ENCODE peak calls at places on chromosomes 3 and 15, in eight cellular contexts. X is mesenchymal stem cell; O is left cardiac atrium; W is endothelial cell; U is activated naive CD8-positive, alpha-beta T cell treated with anti-CD3 and anti-CD28 coated beads, Interleukin-2, amount 50 U/mL, for 16 hours; E is adrenal gland; H is activated CD4-positive, alpha-beta memory T cell treated with anti-CD3 and anti-CD28 coated beads for 36 hours; Y is NT2/D1. N is an unnamed sample.
A peak's percentile ranks its signal among the peaks of the same experiment; 100 is the strongest.

GRCh38 chr15:96253137-96253747 is 77.3 kb upstream of the NR2F2 start:
- DNase-seq in X (no peak), O (no peak), W (no peak), U (no peak), E (no peak), H (no peak), Y (no peak), N (no peak)

GRCh38 chr3:177545964-177546363 is 348.7 kb upstream of the TBL1XR1 start:
- DNase-seq in X (no peak), O (no peak), W (no peak), U (no peak), E (no peak), H (no peak), Y (no peak), N (no peak)

GRCh38 chr3:83946554-83946953 is 1012.2 kb upstream of the CADM2 start:
- DNase-seq in X (no peak), O (no peak), W (no peak), U (no peak), E (no peak), H (no peak), Y (no peak), N (no peak)

GRCh38 chr3:195001961-195002861 is 268.7 kb downstream of the XXYLT1 start:
- DNase-seq in X (peak; percentile 41), O (peak; percentile 57), W (peak; percentile 58), U (no peak), E (peak; percentile 68), H (peak; percentile 36), Y (peak; percentile 40), N (peak; percentile 34)

GRCh38 chr3:127102587-127102986 is 90.3 kb upstream of the PRR23E start:
- DNase-seq in X (no peak), O (no peak), W (no peak), U (no peak), E (no peak), H (no peak), Y (no peak), N (no peak)

GRCh38 chr3:151351216-151351615 is 21.9 kb upstream of the P2RY13 start:
- DNase-seq in X (peak; percentile 26), O (no peak), W (no peak), U (no peak), E (no peak), H (no peak), Y (no peak), N (no peak)

GRCh38 chr3:44860117-44860516 is 1.6 kb upstream of the TMEM42 start:
- DNase-seq in X (no peak), O (no peak), W (no peak), U (no peak), E (no peak), H (no peak), Y (no peak), N (no peak)

GRCh38 chr15:94080416-94080815 is 150.9 kb upstream of the MCTP2 start:
- DNase-seq in X (no peak), O (peak; percentile 67), W (no peak), U (no peak), E (no peak), H (peak; percentile 13), Y (peak; percentile 22), N (peak; percentile 49)

GRCh38 chr15:67253517-67254237 is 784 bp downstream of the AAGAB start:
- DNase-seq in X (peak; percentile 42), O (no peak), W (no peak), U (no peak), E (no peak), H (no peak), Y (no peak), N (peak; percentile 5)

GRCh38 chr3:58164199-58164879 is 46.4 kb downstream of the DNASE1L3 start:
- DNase-seq in X (no peak), O (peak; percentile 78), W (no peak), U (no peak), E (peak; percentile 66), H (no peak), Y (no peak), N (no peak)

GRCh38 chr3:155742339-155742980 is 2.4 kb downstream of the PLCH1 start:
- DNase-seq in X (peak; percentile 5), O (no peak), W (no peak), U (no peak), E (no peak), H (no peak), Y (no peak), N (peak; percentile 55)

GRCh38 chr15:74025436-74025835 is 30.9 kb downstream of the PML start:
- DNase-seq in X (no peak), O (no peak), W (no peak), U (no peak), E (no peak), H (no peak), Y (no peak), N (no peak)

GRCh38 chr3:128447561-128448013 is 19.1 kb downstream of the DNAJB8 start:
- DNase-seq in X (no peak), O (no peak), W (no peak), U (no peak), E (no peak), H (peak; percentile 89), Y (no peak), N (no peak)

GRCh38 chr15:66862111-66862815 is 160.2 kb downstream of the SMAD6 start:
- DNase-seq in X (peak; percentile 49), O (no peak), W (no peak), U (no peak), E (peak; percentile 35), H (peak; percentile 3), Y (no peak), N (no peak)

GRCh38 chr3:153439780-153440179 is 277.8 kb downstream of the RAP2B start:
- DNase-seq in X (no peak), O (no peak), W (no peak), U (no peak), E (no peak), H (no peak), Y (no peak), N (no peak)

GRCh38 chr3:50205719-50206276 is 727 bp downstream of the SLC38A3 start:
- DNase-seq in X (no peak), O (peak; percentile 50), W (peak; percentile 32), U (no peak), E (no peak), H (peak; percentile 41), Y (no peak), N (no peak)

GRCh38 chr3:16741890-16742289 is 136.7 kb upstream of the DAZL start:
- DNase-seq in X (peak; percentile 20), O (peak; percentile 41), W (no peak), U (no peak), E (no peak), H (peak; percentile 13), Y (no peak), N (no peak)

N was measured in amniotic epithelial cell.